ENCODE peak calls at places on chromosomes 7 and 10, in nine cellular contexts. H is psoas muscle, N is colonic mucosa, P is upper lobe of right lung, M is HCT116, G is fibroblast of lung, C is tibial artery, O is lower lobe of right lung, J is OCI-LY7. E is an unnamed sample.

GRCh38 chr10:62414359-62414758 is 40.2 kb downstream of the ZNF365 start:
- DNase-seq in N (no peak), G (no peak), P (no peak), H (no peak), C (no peak), O (no peak), M (no peak), J (no peak), E (no peak)

GRCh38 chr10:51357170-51357569 is 282.9 kb downstream of the PRKG1 start:
- DNase-seq in H (no peak), O (no peak), C (no peak), J (no peak), G (no peak), N (no peak), M (no peak), P (no peak), E (no peak)

GRCh38 chr10:31774291-31774900 is 154.2 kb downstream of the ARHGAP12 start:
- DNase-seq in M (no peak), O (no peak), P (no peak), C (no peak), N (no peak), J (no peak), G (peak; percentile 45), H (no peak), E (no peak)

GRCh38 chr10:97034301-97034700 is 151.5 kb downstream of the SLIT1 start:
- DNase-seq in P (no peak), M (no peak), C (no peak), J (no peak), G (no peak), O (no peak), N (no peak), H (no peak), E (no peak)

GRCh38 chr10:73850863-73851461 is 23.4 kb downstream of the CAMK2G start:
- DNase-seq in P (peak; percentile 86), O (peak; percentile 81), J (no peak), G (peak; percentile 67), H (peak; percentile 73), C (peak; percentile 75), N (no peak), M (no peak), E (no peak)

GRCh38 chr7:128430207-128430606 is 20.4 kb upstream of the IMPDH1 start:
- DNase-seq in C (no peak), G (no peak), J (no peak), O (no peak), M (no peak), P (no peak), N (no peak), H (no peak), E (no peak)

GRCh38 chr10:67520924-67521520 is 175.0 kb downstream of the CTNNA3 start:
- DNase-seq in O (no peak), J (peak; percentile 52), C (no peak), H (no peak), N (peak; percentile 29), M (peak; percentile 50), P (no peak), G (peak; percentile 48), E (peak; percentile 56)

GRCh38 chr10:88880287-88881094 is 446 bp downstream of the STAMBPL1 start:
- DNase-seq in P (peak; percentile 92), N (peak; percentile 83), H (peak; percentile 88), M (peak; percentile 51), G (peak; percentile 83), C (peak; percentile 81), O (peak; percentile 91), J (peak; percentile 91), E (peak; percentile 70)

GRCh38 chr10:93438796-93439253 is 43.3 kb downstream of the MYOF start:
- DNase-seq in H (no peak), C (no peak), P (peak; percentile 76), M (peak; percentile 82), J (no peak), N (peak; percentile 74), G (peak; percentile 32), O (peak; percentile 66), E (peak; percentile 55)

GRCh38 chr10:62907470-62908212 is 91.5 kb upstream of the EGR2 start:
- DNase-seq in C (no peak), P (no peak), H (no peak), O (no peak), M (no peak), G (no peak), J (peak; percentile 64), N (no peak), E (no peak)

GRCh38 chr10:25849268-25849667 is 84.8 kb upstream of the MYO3A start:
- DNase-seq in C (no peak), O (no peak), M (no peak), H (no peak), G (no peak), P (no peak), J (no peak), N (no peak), E (no peak)

GRCh38 chr7:92279429-92280031 is 33.8 kb downstream of the ANKIB1 start:
- DNase-seq in C (no peak), H (no peak), M (no peak), N (no peak), J (no peak), O (no peak), G (no peak), P (no peak), E (no peak)

GRCh38 chr7:112515989-112516388 is 35.2 kb downstream of the LSMEM1 start:
- DNase-seq in M (peak; percentile 13), G (no peak), C (no peak), N (no peak), H (no peak), J (no peak), P (no peak), O (no peak), E (no peak)

DNA sequence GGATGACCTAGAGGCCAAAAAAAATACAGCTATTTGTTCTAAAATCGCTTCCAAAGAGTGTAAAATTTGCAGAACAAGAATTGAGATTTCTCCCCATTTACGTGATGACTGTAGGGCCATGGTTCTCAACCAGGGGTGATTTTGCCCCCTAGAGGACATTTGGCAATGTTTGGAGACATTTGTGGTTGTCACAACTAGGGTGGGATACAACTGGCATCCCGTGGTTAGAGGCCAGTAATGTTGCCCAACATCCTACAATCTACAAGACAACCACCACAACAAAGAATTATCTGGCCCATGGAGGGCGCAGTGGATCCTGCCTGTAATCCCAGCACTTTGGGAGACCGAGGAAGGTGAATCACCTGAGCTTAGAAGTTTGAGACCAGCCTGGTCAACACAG is 22.8 kb upstream of the MALSU1 start:
- DNase-seq in H (no peak), G (no peak), O (no peak), N (no peak), J (peak; percentile 47), M (no peak), P (no peak), C (no peak), E (no peak)
- TF ChIP-seq CTCF in H (no peak), G (no peak), O (no peak), N (no peak), J (peak; percentile 77), M (peak; percentile 8), P (no peak), C (no peak), E (no peak)

GRCh38 chr7:29622335-29623265 is 59.0 kb downstream of the PRR15 start:
- DNase-seq in G (peak; percentile 96), P (no peak), J (no peak), O (no peak), H (no peak), C (peak; percentile 29), N (no peak), M (peak; percentile 83), E (no peak)

GRCh38 chr7:29627631-29628030 is 64.0 kb downstream of the PRR15 start:
- DNase-seq in M (no peak), O (no peak), G (no peak), P (no peak), C (no peak), N (no peak), H (no peak), J (no peak), E (no peak)

GRCh38 chr7:29629507-29629906 is 65.9 kb downstream of the PRR15 start:
- DNase-seq in C (no peak), J (no peak), H (no peak), G (no peak), N (no peak), P (no peak), M (no peak), O (no peak), E (no peak)

GRCh38 chr7:29623976-29624375 is 60.3 kb downstream of the PRR15 start:
- DNase-seq in J (no peak), C (no peak), M (no peak), P (no peak), N (no peak), G (no peak), O (no peak), H (no peak), E (no peak)

DNA sequence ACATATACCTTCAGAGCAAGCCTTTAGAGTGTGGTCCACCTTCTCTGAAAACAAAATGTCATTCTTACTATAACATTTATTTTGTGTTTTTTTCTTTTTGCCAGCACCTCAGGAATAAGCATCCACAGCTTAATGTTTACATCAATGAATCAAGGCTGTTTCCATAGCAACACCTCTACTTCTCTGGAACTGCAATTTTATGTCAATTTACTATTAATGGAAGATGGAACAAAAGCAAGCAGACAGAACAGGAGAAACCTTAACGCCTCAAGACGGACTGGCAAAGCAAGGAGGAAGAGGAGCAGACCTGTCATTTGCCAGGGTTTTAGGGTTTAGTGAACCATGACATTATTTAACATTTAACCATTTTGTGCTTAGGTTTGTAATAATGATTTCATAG is 63.1 kb downstream of the PRR15 start:
- DNase-seq in J (no peak), M (no peak), C (no peak), P (no peak), G (no peak), H (no peak), O (no peak), N (no peak), E (no peak)
- H3K4me3 ChIP-seq in J (no peak overlapping the region), M (no peak overlapping the region), C (no peak overlapping the region), P (no peak overlapping the region), G (no peak overlapping the region), H (no peak overlapping the region), O (no peak overlapping the region), N (no peak overlapping the region), E (no peak overlapping the region)

GRCh38 chr7:158816271-158816670 is 13.0 kb downstream of the ESYT2 start:
- DNase-seq in N (no peak), O (no peak), J (no peak), C (no peak), M (no peak), P (no peak), G (no peak), H (no peak), E (peak; percentile 71)
- H3K4me1 ChIP-seq in N (peaks cover 25% of the 10 kb centered on the region), O (peaks cover 93% of the 10 kb centered on the region), J (peaks cover 31% of the 10 kb centered on the region), C (peaks cover 77% of the 10 kb centered on the region), M (peaks cover 94% of the 10 kb centered on the region), P (peaks cover 77% of the 10 kb centered on the region), G (peaks cover 20% of the 10 kb centered on the region), H (peaks cover 68% of the 10 kb centered on the region), E (peaks cover 74% of the 10 kb centered on the region)

GRCh38 chr7:148110097-148110868 is 480.3 kb upstream of the C7orf33 start:
- DNase-seq in O (no peak), G (no peak), H (no peak), P (no peak), M (no peak), N (no peak), C (no peak), J (no peak), E (peak; percentile 75)
- TF ChIP-seq CTCF in O (peak; percentile 17), G (no peak), H (no peak), P (peak; percentile 14), M (no peak), N (no peak), C (no peak), J (no peak), E (peak; percentile 56)

E was measured in Caco-2.